ENCODE peak calls at places on chromosomes 11 and 22, in nine cellular contexts. C is activated naive CD4-positive, alpha-beta T cell treated with anti-CD3 and anti-CD28 coated beads, Interleukin-2, amount 10 ng/mL, durations not matched to agents 7 days and 5 days; O is SJSA1; X is iris pigment epithelial cell; V is HT1080; H is activated T-cell treated with anti-CD3 and anti-CD28 coated beads for 1 hour; Q is HEK293T; A is cardiac fibroblast; I is lower leg skin. M is an unnamed sample.

GRCh38 chr22:20615021-20615420 is 107.6 kb downstream of the MED15 start:
- DNase-seq in H (no peak), I (no peak), A (no peak), X (no peak), C (no peak), O (no peak), Q (no peak), V (no peak), M (no peak)

GRCh38 chr11:128796275-128796674 is 70.8 kb downstream of the KCNJ1 start:
- DNase-seq in X (peak; percentile 79), O (no peak), C (no peak), V (peak; percentile 24), A (peak; percentile 59), I (no peak), H (no peak), Q (no peak), M (no peak)

GRCh38 chr11:110866081-110866480 is 153.8 kb upstream of the ARHGAP20 start:
- DNase-seq in A (no peak), H (no peak), Q (no peak), I (no peak), C (no peak), X (no peak), O (no peak), V (no peak), M (no peak)

GRCh38 chr22:17314472-17314871 is 54.8 kb upstream of the CECR2 start:
- DNase-seq in H (no peak), Q (no peak), I (no peak), O (no peak), V (no peak), X (no peak), C (no peak), A (no peak), M (no peak)

GRCh38 chr22:26585104-26585790 is 4.7 kb downstream of the TPST2 start:
- DNase-seq in C (no peak), H (no peak), I (no peak), Q (no peak), A (peak; percentile 66), V (peak; percentile 96), O (peak; percentile 76), X (peak; percentile 67), M (no peak)

GRCh38 chr11:128342511-128343133 is 244.7 kb downstream of the ETS1 start:
- DNase-seq in A (peak; percentile 97), I (no peak), X (peak; percentile 49), C (peak; percentile 75), V (peak; percentile 95), H (peak; percentile 31), Q (no peak), O (peak; percentile 72), M (peak; percentile 61)

GRCh38 chr22:44362249-44363040 is 49.7 kb upstream of the SHISAL1 start:
- DNase-seq in O (peak; percentile 73), V (no peak), I (no peak), H (no peak), X (no peak), C (no peak), A (no peak), Q (no peak), M (no peak)

GRCh38 chr11:104343578-104343977 is 179.6 kb upstream of the PDGFD start:
- DNase-seq in A (peak; percentile 15), Q (no peak), C (no peak), X (peak; percentile 30), V (no peak), O (no peak), H (no peak), I (no peak), M (no peak)

GRCh38 chr22:18108187-18108586 is 2.4 kb upstream of the TUBA8 start:
- DNase-seq in X (no peak), A (no peak), C (no peak), H (no peak), Q (no peak), O (no peak), V (no peak), I (no peak), M (no peak)

GRCh38 chr22:42646569-42647525 is 2.3 kb downstream of the CYB5R3 start:
- DNase-seq in H (no peak), V (no peak), X (no peak), A (no peak), C (no peak), O (no peak), Q (no peak), I (peak; percentile 58), M (no peak)

GRCh38 chr11:76603202-76603601 is 67.3 kb downstream of the LRRC32 start:
- DNase-seq in X (no peak), C (no peak), H (no peak), O (no peak), A (no peak), I (peak; percentile 11), Q (no peak), V (no peak), M (no peak)

GRCh38 chr11:29272019-29272654 is 744.7 kb downstream of the KCNA4 start:
- DNase-seq in A (peak; percentile 81), C (no peak), O (peak; percentile 24), V (peak; percentile 50), I (no peak), X (peak; percentile 76), Q (no peak), H (no peak), M (no peak)

GRCh38 chr11:126892781-126893180 is 107.8 kb downstream of the KIRREL3 start:
- DNase-seq in V (no peak), X (no peak), I (no peak), H (no peak), Q (no peak), C (no peak), O (no peak), A (no peak), M (no peak)

GRCh38 chr11:112776834-112777793 is 184.1 kb upstream of the NCAM1 start:
- DNase-seq in H (no peak), O (no peak), X (no peak), I (no peak), A (no peak), C (no peak), V (no peak), Q (no peak), M (no peak)

M was measured in T follicular helper cell.